ENCODE peak calls at places on chromosomes 11 and 22, in five cellular contexts. One of them, this sample, is unnamed.
A peak's percentile ranks its signal among the peaks of the same experiment; 100 is the strongest.

GRCh38 chr11:117454564-117454917 is 126.9 kb downstream of the CEP164 start:
- DNase-seq in dorsolateral prefrontal cortex: no peak
- DNase-seq in CD4-positive, alpha-beta T cell: no peak
- DNase-seq in bronchial epithelial cell: no peak
- DNase-seq in brain microvascular endothelial cell: no peak
- DNase-seq in this sample: no peak

GRCh38 chr22:37370306-37370979 is 56.8 kb downstream of the ELFN2 start:
- DNase-seq in dorsolateral prefrontal cortex: no peak
- DNase-seq in brain microvascular endothelial cell: no peak
- DNase-seq in CD4-positive, alpha-beta T cell: no peak
- DNase-seq in bronchial epithelial cell: no peak
- DNase-seq in this sample: no peak

GRCh38 chr22:33706100-33706499 is 214.2 kb downstream of the LARGE1 start:
- DNase-seq in bronchial epithelial cell: no peak
- DNase-seq in CD4-positive, alpha-beta T cell: no peak
- DNase-seq in brain microvascular endothelial cell: no peak
- DNase-seq in dorsolateral prefrontal cortex: no peak
- DNase-seq in this sample: no peak

GRCh38 chr11:5224538-5225479 is 2.1 kb downstream of the HBB start:
- DNase-seq in brain microvascular endothelial cell: no peak
- DNase-seq in bronchial epithelial cell: no peak
- DNase-seq in CD4-positive, alpha-beta T cell: no peak
- DNase-seq in dorsolateral prefrontal cortex: no peak
- DNase-seq in this sample: no peak

GRCh38 chr22:29385748-29386147 is 2.6 kb downstream of the AP1B1 start:
- DNase-seq in dorsolateral prefrontal cortex: no peak
- DNase-seq in brain microvascular endothelial cell: no peak
- DNase-seq in bronchial epithelial cell: peak; percentile 17
- DNase-seq in CD4-positive, alpha-beta T cell: no peak
- DNase-seq in this sample: no peak

GRCh38 chr11:35144103-35144741 is 5.3 kb downstream of the CD44 start:
- DNase-seq in CD4-positive, alpha-beta T cell: peak; percentile 50
- DNase-seq in dorsolateral prefrontal cortex: no peak
- DNase-seq in brain microvascular endothelial cell: peak; percentile 53
- DNase-seq in bronchial epithelial cell: peak; percentile 91
- DNase-seq in this sample: no peak

GRCh38 chr11:67373916-67374570 is 645 bp upstream of the CLCF1 start:
- DNase-seq in dorsolateral prefrontal cortex: no peak
- DNase-seq in bronchial epithelial cell: peak; percentile 96
- DNase-seq in brain microvascular endothelial cell: peak; percentile 93
- DNase-seq in CD4-positive, alpha-beta T cell: no peak
- DNase-seq in this sample: peak; percentile 96

GRCh38 chr11:4551346-4551979 is 6.5 kb downstream of the OR52M1 start:
- DNase-seq in bronchial epithelial cell: peak; percentile 15
- DNase-seq in CD4-positive, alpha-beta T cell: no peak
- DNase-seq in dorsolateral prefrontal cortex: no peak
- DNase-seq in brain microvascular endothelial cell: peak; percentile 4
- DNase-seq in this sample: no peak

GRCh38 chr11:119982517-119983239 is 155.2 kb downstream of the TRIM29 start:
- DNase-seq in brain microvascular endothelial cell: no peak
- DNase-seq in CD4-positive, alpha-beta T cell: no peak
- DNase-seq in bronchial epithelial cell: no peak
- DNase-seq in dorsolateral prefrontal cortex: no peak
- DNase-seq in this sample: no peak

GRCh38 chr11:92380882-92381281 is 156.3 kb downstream of the FAT3 start:
- DNase-seq in brain microvascular endothelial cell: peak; percentile 61
- DNase-seq in dorsolateral prefrontal cortex: no peak
- DNase-seq in bronchial epithelial cell: peak; percentile 81
- DNase-seq in CD4-positive, alpha-beta T cell: no peak
- DNase-seq in this sample: peak; percentile 14

GRCh38 chr11:127451852-127452251 is 451.3 kb upstream of the KIRREL3 start:
- DNase-seq in bronchial epithelial cell: no peak
- DNase-seq in brain microvascular endothelial cell: no peak
- DNase-seq in dorsolateral prefrontal cortex: peak; percentile 55
- DNase-seq in CD4-positive, alpha-beta T cell: no peak
- DNase-seq in this sample: no peak

GRCh38 chr11:131687291-131688055 is 317.1 kb downstream of the NTM start:
- DNase-seq in bronchial epithelial cell: no peak
- DNase-seq in brain microvascular endothelial cell: no peak
- DNase-seq in CD4-positive, alpha-beta T cell: no peak
- DNase-seq in dorsolateral prefrontal cortex: no peak
- DNase-seq in this sample: no peak

DNA sequence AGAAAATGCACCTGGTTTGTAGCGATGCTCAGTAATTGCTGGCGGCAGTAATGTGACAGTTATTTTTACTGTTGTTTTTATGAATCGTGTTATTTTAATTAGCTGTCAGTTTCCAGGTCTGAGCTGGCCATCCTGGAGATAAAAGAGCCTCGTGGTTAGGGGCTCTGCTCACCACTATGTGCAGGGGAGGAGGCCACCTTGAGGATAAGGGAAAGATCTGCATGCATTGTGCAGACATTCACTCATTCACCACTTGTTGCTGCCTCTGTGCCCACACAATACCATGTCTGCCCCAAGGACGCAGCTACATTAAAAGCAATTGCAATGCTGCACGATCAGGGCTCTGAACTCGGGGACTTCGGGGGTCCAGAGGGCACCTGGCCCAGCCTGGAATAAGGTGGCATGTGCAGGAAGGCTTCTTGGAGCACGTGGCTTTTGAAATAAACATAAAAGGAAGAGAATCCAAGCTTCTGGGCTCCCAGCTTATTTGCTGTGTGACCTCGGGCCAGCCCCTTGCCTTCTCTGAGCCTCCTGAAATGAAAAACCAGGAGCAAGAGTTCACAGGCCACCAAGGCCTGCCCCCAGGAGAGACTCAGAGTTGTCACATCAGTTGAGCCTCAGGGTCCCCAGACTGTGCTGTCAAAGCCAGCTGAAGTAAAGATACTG is 44.7 kb upstream of the SHISAL1 start:
- DNase-seq in dorsolateral prefrontal cortex: no peak
- DNase-seq in CD4-positive, alpha-beta T cell: no peak
- DNase-seq in brain microvascular endothelial cell: no peak
- DNase-seq in bronchial epithelial cell: no peak
- DNase-seq in this sample: no peak
- TF ChIP-seq CTCF in dorsolateral prefrontal cortex: no peak
- TF ChIP-seq CTCF in CD4-positive, alpha-beta T cell: no peak
- TF ChIP-seq CTCF in brain microvascular endothelial cell: peak; percentile 47
- TF ChIP-seq CTCF in bronchial epithelial cell: no peak
- TF ChIP-seq CTCF in this sample: peak; percentile 32

GRCh38 chr11:64078294-64078693 is 42.6 kb downstream of the FLRT1 start:
- DNase-seq in dorsolateral prefrontal cortex: no peak
- DNase-seq in CD4-positive, alpha-beta T cell: no peak
- DNase-seq in bronchial epithelial cell: no peak
- DNase-seq in brain microvascular endothelial cell: no peak
- DNase-seq in this sample: peak; percentile 18
- TF ChIP-seq CTCF in dorsolateral prefrontal cortex: no peak
- TF ChIP-seq CTCF in CD4-positive, alpha-beta T cell: no peak
- TF ChIP-seq CTCF in bronchial epithelial cell: no peak
- TF ChIP-seq CTCF in brain microvascular endothelial cell: no peak
- TF ChIP-seq CTCF in this sample: no peak

GRCh38 chr11:75214411-75214821 is 26.2 kb upstream of the TPBGL start:
- DNase-seq in dorsolateral prefrontal cortex: no peak
- DNase-seq in bronchial epithelial cell: peak; percentile 48
- DNase-seq in brain microvascular endothelial cell: peak; percentile 80
- DNase-seq in CD4-positive, alpha-beta T cell: peak; percentile 74
- DNase-seq in this sample: peak; percentile 88
- TF ChIP-seq CTCF in dorsolateral prefrontal cortex: no peak
- TF ChIP-seq CTCF in bronchial epithelial cell: peak; percentile 23
- TF ChIP-seq CTCF in brain microvascular endothelial cell: peak; percentile 85
- TF ChIP-seq CTCF in CD4-positive, alpha-beta T cell: no peak
- TF ChIP-seq CTCF in this sample: peak; percentile 64

GRCh38 chr11:101476186-101476585 is 107.6 kb downstream of the TRPC6 start:
- DNase-seq in brain microvascular endothelial cell: peak; percentile 19
- DNase-seq in CD4-positive, alpha-beta T cell: no peak
- DNase-seq in bronchial epithelial cell: no peak
- DNase-seq in dorsolateral prefrontal cortex: no peak
- DNase-seq in this sample: no peak

GRCh38 chr11:101477926-101478325 is 105.9 kb downstream of the TRPC6 start:
- DNase-seq in bronchial epithelial cell: no peak
- DNase-seq in dorsolateral prefrontal cortex: no peak
- DNase-seq in brain microvascular endothelial cell: no peak
- DNase-seq in CD4-positive, alpha-beta T cell: no peak
- DNase-seq in this sample: no peak

GRCh38 chr11:101474666-101475065 is 109.1 kb downstream of the TRPC6 start:
- DNase-seq in CD4-positive, alpha-beta T cell: no peak
- DNase-seq in brain microvascular endothelial cell: no peak
- DNase-seq in dorsolateral prefrontal cortex: no peak
- DNase-seq in bronchial epithelial cell: peak; percentile 29
- DNase-seq in this sample: no peak

GRCh38 chr11:101478587-101479375 is 105.0 kb downstream of the TRPC6 start:
- DNase-seq in brain microvascular endothelial cell: no peak
- DNase-seq in dorsolateral prefrontal cortex: no peak
- DNase-seq in CD4-positive, alpha-beta T cell: no peak
- DNase-seq in bronchial epithelial cell: peak; percentile 79
- DNase-seq in this sample: peak; percentile 30

GRCh38 chr11:101475699-101476098 is 108.1 kb downstream of the TRPC6 start:
- DNase-seq in CD4-positive, alpha-beta T cell: no peak
- DNase-seq in bronchial epithelial cell: no peak
- DNase-seq in brain microvascular endothelial cell: no peak
- DNase-seq in dorsolateral prefrontal cortex: no peak
- DNase-seq in this sample: no peak
- TF ChIP-seq CTCF in CD4-positive, alpha-beta T cell: no peak
- TF ChIP-seq CTCF in bronchial epithelial cell: no peak
- TF ChIP-seq CTCF in brain microvascular endothelial cell: no peak
- TF ChIP-seq CTCF in dorsolateral prefrontal cortex: no peak
- TF ChIP-seq CTCF in this sample: no peak

DNA sequence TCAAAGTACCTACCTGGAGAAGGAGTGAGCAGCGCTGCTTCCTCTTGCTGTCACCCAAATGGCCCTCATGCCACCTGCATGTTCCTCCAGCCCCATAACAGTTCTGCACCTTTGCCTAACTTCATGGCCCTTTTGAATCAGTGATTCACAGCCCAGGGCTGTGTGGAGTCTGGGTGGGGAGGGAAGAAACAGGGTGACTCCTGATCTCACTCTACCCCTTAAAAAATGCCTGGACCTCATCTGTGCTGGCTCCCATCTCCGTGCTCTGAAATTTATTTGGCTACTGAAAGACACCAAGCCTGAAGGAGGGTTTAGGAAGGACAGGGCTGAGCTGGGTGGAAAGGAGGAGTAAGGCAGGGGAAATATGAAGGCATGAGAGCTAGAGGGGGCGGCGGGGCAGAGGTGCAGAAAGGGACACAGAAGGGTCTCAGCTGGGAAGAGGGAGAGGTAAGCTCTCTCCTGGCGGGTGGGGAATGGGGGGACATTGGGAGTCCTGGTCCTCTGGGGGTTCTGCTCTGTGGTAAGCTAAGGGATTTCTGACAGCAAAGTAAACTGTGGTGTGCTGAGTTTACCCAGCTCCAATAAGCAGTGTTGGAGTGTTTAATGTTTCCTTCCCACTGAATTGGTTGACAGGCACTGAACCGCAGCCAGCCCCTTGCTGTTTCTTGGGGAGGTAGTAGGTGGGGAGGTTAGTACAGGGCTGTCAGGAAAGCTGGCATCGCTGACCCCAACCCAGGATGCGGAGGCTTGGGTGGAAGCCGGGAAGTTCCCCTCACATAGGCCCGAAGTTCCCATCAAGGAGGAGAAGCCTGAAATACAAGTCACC is 71.1 kb downstream of the RPUSD4 start:
- DNase-seq in brain microvascular endothelial cell: no peak
- DNase-seq in dorsolateral prefrontal cortex: no peak
- DNase-seq in bronchial epithelial cell: no peak
- DNase-seq in CD4-positive, alpha-beta T cell: no peak
- DNase-seq in this sample: no peak
- TF ChIP-seq CTCF in brain microvascular endothelial cell: no peak
- TF ChIP-seq CTCF in dorsolateral prefrontal cortex: no peak
- TF ChIP-seq CTCF in bronchial epithelial cell: no peak
- TF ChIP-seq CTCF in CD4-positive, alpha-beta T cell: no peak
- TF ChIP-seq CTCF in this sample: no peak